ENCODE peak calls at places on chromosomes 1 and 21, in four cellular contexts. One of them, this sample, is unnamed.

GRCh38 chr1:232472485-232473041 is 157.4 kb downstream of the SIPA1L2 start:
- DNase-seq in left ventricle myocardium inferior: no peak
- DNase-seq in fibroblast of lung: peak; percentile 62
- DNase-seq in COR-L47: no peak
- DNase-seq in this sample: no peak

GRCh38 chr1:204410764-204411450 is 710 bp downstream of the PPP1R15B start:
- DNase-seq in left ventricle myocardium inferior: peak; percentile 54
- DNase-seq in fibroblast of lung: peak; percentile 45
- DNase-seq in COR-L47: peak; percentile 23
- DNase-seq in this sample: no peak

GRCh38 chr1:6037338-6037762 is 8.3 kb upstream of the KCNAB2 start:
- DNase-seq in left ventricle myocardium inferior: no peak
- DNase-seq in fibroblast of lung: no peak
- DNase-seq in COR-L47: peak; percentile 12
- DNase-seq in this sample: no peak

GRCh38 chr1:28893403-28894102 is 20.8 kb upstream of the EPB41 start:
- DNase-seq in left ventricle myocardium inferior: no peak
- DNase-seq in fibroblast of lung: no peak
- DNase-seq in COR-L47: no peak
- DNase-seq in this sample: no peak

GRCh38 chr21:27476696-27477095 is 509.8 kb upstream of the ADAMTS5 start:
- DNase-seq in left ventricle myocardium inferior: no peak
- DNase-seq in fibroblast of lung: peak; percentile 80
- DNase-seq in COR-L47: no peak
- DNase-seq in this sample: no peak

GRCh38 chr1:27864264-27864895 is 8.0 kb upstream of the THEMIS2 start:
- DNase-seq in left ventricle myocardium inferior: peak; percentile 21
- DNase-seq in fibroblast of lung: no peak
- DNase-seq in COR-L47: no peak
- DNase-seq in this sample: no peak

GRCh38 chr1:227921461-227922185 is 26.1 kb downstream of the WNT9A start:
- DNase-seq in left ventricle myocardium inferior: no peak
- DNase-seq in fibroblast of lung: no peak
- DNase-seq in COR-L47: no peak
- DNase-seq in this sample: no peak

GRCh38 chr1:204405988-204406387 is 5.6 kb downstream of the PPP1R15B start:
- DNase-seq in left ventricle myocardium inferior: no peak
- DNase-seq in fibroblast of lung: no peak
- DNase-seq in COR-L47: no peak
- DNase-seq in this sample: no peak

GRCh38 chr1:211476200-211476849 is 15.6 kb downstream of the RD3 start:
- DNase-seq in left ventricle myocardium inferior: peak; percentile 58
- DNase-seq in fibroblast of lung: peak; percentile 72
- DNase-seq in COR-L47: peak; percentile 51
- DNase-seq in this sample: peak; percentile 61

GRCh38 chr1:97668945-97669344 is 251.9 kb downstream of the DPYD start:
- DNase-seq in left ventricle myocardium inferior: no peak
- DNase-seq in fibroblast of lung: peak; percentile 42
- DNase-seq in COR-L47: no peak
- DNase-seq in this sample: no peak

GRCh38 chr1:226697151-226697575 is 41.9 kb downstream of the ITPKB start:
- DNase-seq in left ventricle myocardium inferior: no peak
- DNase-seq in fibroblast of lung: peak; percentile 85
- DNase-seq in COR-L47: no peak
- DNase-seq in this sample: no peak

GRCh38 chr1:90407737-90408136 is 309.4 kb downstream of the BARHL2 start:
- DNase-seq in left ventricle myocardium inferior: no peak
- DNase-seq in fibroblast of lung: no peak
- DNase-seq in COR-L47: no peak
- DNase-seq in this sample: no peak

GRCh38 chr1:12052008-12052573 is 11.0 kb upstream of the TNFRSF8 start:
- DNase-seq in left ventricle myocardium inferior: peak; percentile 45
- DNase-seq in fibroblast of lung: peak; percentile 85
- DNase-seq in COR-L47: no peak
- DNase-seq in this sample: no peak

GRCh38 chr21:33539612-33540011 is 2.3 kb downstream of the GART start:
- DNase-seq in left ventricle myocardium inferior: no peak
- DNase-seq in fibroblast of lung: peak; percentile 51
- DNase-seq in COR-L47: no peak
- DNase-seq in this sample: no peak

GRCh38 chr1:54575161-54575560 is 27.1 kb downstream of the ACOT11 start:
- DNase-seq in left ventricle myocardium inferior: no peak
- DNase-seq in fibroblast of lung: no peak
- DNase-seq in COR-L47: no peak
- DNase-seq in this sample: no peak

GRCh38 chr1:221672160-221672762 is 69.6 kb downstream of the DUSP10 start:
- DNase-seq in left ventricle myocardium inferior: no peak
- DNase-seq in fibroblast of lung: peak; percentile 87
- DNase-seq in COR-L47: no peak
- DNase-seq in this sample: no peak

GRCh38 chr1:27973771-27974452 is 14.1 kb downstream of the XKR8 start:
- DNase-seq in left ventricle myocardium inferior: no peak
- DNase-seq in fibroblast of lung: no peak
- DNase-seq in COR-L47: no peak
- DNase-seq in this sample: no peak

GRCh38 chr1:103561612-103562395 is 9.6 kb upstream of the AMY2B start:
- DNase-seq in left ventricle myocardium inferior: no peak
- DNase-seq in fibroblast of lung: peak; percentile 70
- DNase-seq in COR-L47: no peak
- DNase-seq in this sample: no peak

GRCh38 chr1:50705041-50705440 is 255.0 kb downstream of the FAF1 start:
- DNase-seq in left ventricle myocardium inferior: no peak
- DNase-seq in fibroblast of lung: no peak
- DNase-seq in COR-L47: no peak
- DNase-seq in this sample: no peak

GRCh38 chr1:245060684-245061374 is 94.0 kb upstream of the KIF26B start:
- DNase-seq in left ventricle myocardium inferior: no peak
- DNase-seq in fibroblast of lung: peak; percentile 85
- DNase-seq in COR-L47: peak; percentile 37
- DNase-seq in this sample: no peak

GRCh38 chr1:118973032-118973431 is 15.1 kb downstream of the TBX15 start:
- DNase-seq in left ventricle myocardium inferior: no peak
- DNase-seq in fibroblast of lung: no peak
- DNase-seq in COR-L47: no peak
- DNase-seq in this sample: no peak

This sample was measured in NCI-H1105 treated with DMSO at 0.1 percent for 48 hours.